ENCODE peak calls at places on chromosome 12, in five cellular contexts. G, J, O, W and Y are unnamed samples.

GRCh38 chr12:79615596-79616560 is 74.9 kb downstream of the PAWR start:
- DNase-seq in J (no peak), O (no peak), W (no peak), G (no peak), Y (no peak)

GRCh38 chr12:76519538-76519937 is 40.0 kb downstream of the OSBPL8 start:
- DNase-seq in O (peak), G (no peak), W (no peak), J (peak), Y (no peak)

GRCh38 chr12:104687823-104688573 is 231.2 kb downstream of the CHST11 start:
- DNase-seq in G (no peak), O (no peak), W (no peak), J (peak), Y (no peak)

GRCh38 chr12:57175428-57176138 is 28.2 kb upstream of the LRP1-AS start:
- DNase-seq in O (peak), G (peak), W (peak), J (peak), Y (peak)

GRCh38 chr12:113239288-113239771 is 18.1 kb downstream of the TPCN1 start:
- DNase-seq in J (no peak), O (no peak), G (no peak), W (no peak), Y (no peak)

GRCh38 chr12:53190108-53190729 is 9.5 kb upstream of the CSAD start:
- DNase-seq in G (no peak), O (peak), J (peak), W (peak), Y (peak)

GRCh38 chr12:96321941-96322340 is 78.3 kb downstream of the CDK17 start:
- DNase-seq in G (no peak), W (no peak), J (no peak), O (no peak), Y (no peak)

GRCh38 chr12:109863961-109864712 is 16.2 kb downstream of the GLTP start:
- DNase-seq in W (no peak), J (no peak), G (peak), O (no peak), Y (no peak)

GRCh38 chr12:81212996-81213696 is 135.3 kb downstream of the ACSS3 start:
- DNase-seq in W (no peak), O (no peak), G (no peak), J (no peak), Y (no peak)

GRCh38 chr12:69274861-69275260 is 35.5 kb downstream of the CPSF6 start:
- DNase-seq in W (no peak), J (no peak), O (peak), G (no peak), Y (no peak)

GRCh38 chr12:125185740-125186470 is 120.7 kb downstream of the AACS start:
- DNase-seq in G (no peak), J (peak), W (peak), O (peak), Y (peak)

GRCh38 chr12:1496162-1496925 is 98.0 kb downstream of the FBXL14 start:
- DNase-seq in G (no peak), W (no peak), J (no peak), O (no peak), Y (no peak)

GRCh38 chr12:104505095-104505819 is 48.5 kb downstream of the CHST11 start:
- DNase-seq in G (peak), O (no peak), J (no peak), W (no peak), Y (peak)

GRCh38 chr12:90024261-90024660 is 315.6 kb upstream of the ATP2B1 start:
- DNase-seq in O (peak), W (no peak), G (no peak), J (no peak), Y (no peak)

GRCh38 chr12:52151859-52152783 is 39.7 kb downstream of the KRT80 start:
- DNase-seq in O (peak), J (peak), G (no peak), W (peak), Y (peak)

GRCh38 chr12:77855548-77855947 is 24.9 kb downstream of the NAV3 start:
- DNase-seq in O (peak), W (no peak), J (no peak), G (no peak), Y (no peak)

GRCh38 chr12:109772622-109773321 is 59.1 kb downstream of the FAM222A start:
- DNase-seq in J (peak), G (no peak), W (no peak), O (no peak), Y (no peak)

GRCh38 chr12:129241852-129242251 is 388.6 kb downstream of the GLT1D1 start:
- DNase-seq in G (no peak), W (no peak), J (no peak), O (no peak), Y (no peak)